ENCODE peak calls at places on chromosomes 4 and X, in nine cellular contexts. S is dermis blood vessel endothelial cell, M is iPS-NIHi11, E is ascending aorta, P is NCI-H2107, I is psoas muscle, H is M059J, F is PC-3, K is naive B cell. J is an unnamed sample.

GRCh38 chrX:73916931-73917657 is 354.1 kb downstream of the CHIC1 start:
- DNase-seq in F (peak; percentile 83), I (no peak), K (no peak), H (peak; percentile 97), E (no peak), P (no peak), S (peak; percentile 89), M (peak; percentile 49), J (no peak)

GRCh38 chr4:82515705-82516104 is 46.1 kb downstream of the TMEM150C start:
- DNase-seq in I (no peak), F (peak; percentile 43), P (no peak), S (peak; percentile 91), M (no peak), K (no peak), H (peak; percentile 91), E (no peak), J (no peak)

GRCh38 chrX:48496660-48497059 is 12.1 kb upstream of the PORCN start:
- DNase-seq in H (peak; percentile 62), K (no peak), F (peak; percentile 22), E (no peak), P (no peak), I (no peak), S (no peak), M (no peak), J (no peak)

GRCh38 chr4:78131403-78131802 is 74.3 kb downstream of the FRAS1 start:
- DNase-seq in E (no peak), M (no peak), F (no peak), H (no peak), K (no peak), P (no peak), I (no peak), S (no peak), J (no peak)

GRCh38 chrX:51406688-51407519 is 74.3 kb downstream of the NUDT10 start:
- DNase-seq in P (no peak), H (no peak), M (no peak), E (no peak), F (no peak), K (no peak), S (no peak), I (no peak), J (no peak)

GRCh38 chr4:14726441-14727405 is 275.6 kb upstream of the CPEB2 start:
- DNase-seq in I (no peak), E (no peak), S (no peak), K (no peak), P (no peak), F (peak; percentile 82), M (no peak), H (peak; percentile 55), J (no peak)

GRCh38 chr4:170089743-170090666 is at the start of gene AADAT:
- DNase-seq in I (peak; percentile 89), K (no peak), E (no peak), F (peak; percentile 69), P (peak; percentile 19), M (peak; percentile 94), S (peak; percentile 71), H (peak; percentile 71), J (no peak)

GRCh38 chr4:110119347-110119746 is 79.1 kb downstream of the ELOVL6 start:
- DNase-seq in H (no peak), I (no peak), K (no peak), E (no peak), M (no peak), S (peak; percentile 15), F (peak; percentile 46), P (no peak), J (no peak)

GRCh38 chr4:82839624-82840023 is 41.0 kb upstream of the SCD5 start:
- DNase-seq in S (peak; percentile 70), I (no peak), H (peak; percentile 43), E (no peak), K (no peak), M (no peak), P (no peak), F (no peak), J (no peak)

GRCh38 chr4:478373-478772 is 20.6 kb downstream of the ZNF721 start:
- DNase-seq in P (no peak), H (peak; percentile 74), K (no peak), M (no peak), I (no peak), S (peak; percentile 67), F (peak; percentile 34), E (no peak), J (no peak)

GRCh38 chr4:5940470-5941203 is 47.8 kb upstream of the CRMP1 start:
- DNase-seq in F (peak; percentile 2), I (no peak), P (no peak), K (no peak), H (no peak), M (peak; percentile 58), S (no peak), E (no peak), J (no peak)

GRCh38 chr4:64617813-64618212 is 208.6 kb upstream of the TECRL start:
- DNase-seq in E (no peak), H (peak; percentile 37), M (peak; percentile 11), I (no peak), S (no peak), P (no peak), F (peak; percentile 77), K (no peak), J (no peak)

GRCh38 chr4:36227913-36228312 is 16.4 kb downstream of the ARAP2 start:
- DNase-seq in P (no peak), H (no peak), I (no peak), E (no peak), M (no peak), F (no peak), K (no peak), S (no peak), J (no peak)

GRCh38 chr4:85055558-85055957 is 89.1 kb upstream of the WDFY3 start:
- DNase-seq in F (no peak), M (no peak), P (no peak), K (no peak), E (no peak), S (no peak), I (no peak), H (no peak), J (no peak)

GRCh38 chrX:113747274-113747973 is 836.5 kb upstream of the HTR2C start:
- DNase-seq in E (no peak), H (no peak), I (no peak), F (no peak), M (no peak), S (no peak), P (no peak), K (peak; percentile 15), J (peak; percentile 45)

GRCh38 chr4:153792007-153792892 is 3.4 kb upstream of the SFRP2 start:
- DNase-seq in M (peak; percentile 63), E (no peak), H (no peak), K (no peak), I (peak; percentile 75), S (peak; percentile 27), F (no peak), P (no peak), J (no peak)

GRCh38 chr4:37476256-37476655 is 209.9 kb downstream of the RELL1 start:
- DNase-seq in F (no peak), I (no peak), S (no peak), K (no peak), H (no peak), E (no peak), M (no peak), P (no peak), J (no peak)

GRCh38 chr4:680931-681645 is 6.7 kb downstream of the MYL5 start:
- DNase-seq in I (peak; percentile 79), K (peak; percentile 49), P (no peak), F (peak; percentile 52), S (peak; percentile 37), E (no peak), M (peak; percentile 74), H (peak; percentile 35), J (no peak)

GRCh38 chr4:4524364-4524763 is 17.5 kb downstream of the STX18 start:
- DNase-seq in S (no peak), P (no peak), M (peak; percentile 41), E (no peak), K (peak; percentile 37), I (no peak), H (peak; percentile 23), F (no peak), J (peak; percentile 82)

J was measured in OCI-LY7.